ENCODE peak calls at places on chromosomes 3 and 15, in six cellular contexts. One of them, this sample, is unnamed.

GRCh38 chr3:140343709-140344417 is 334.0 kb upstream of the TRIM42 start:
- DNase-seq in right atrium auricular region: no peak
- DNase-seq in ovary: no peak
- DNase-seq in mesothelial cell of epicardium: no peak
- DNase-seq in CD4-positive, alpha-beta T cell: no peak
- DNase-seq in WTC11: no peak
- DNase-seq in this sample: no peak

GRCh38 chr3:9254764-9255163 is 5.3 kb upstream of the SRGAP3 start:
- DNase-seq in right atrium auricular region: no peak
- DNase-seq in mesothelial cell of epicardium: no peak
- DNase-seq in CD4-positive, alpha-beta T cell: no peak
- DNase-seq in ovary: no peak
- DNase-seq in WTC11: no peak
- DNase-seq in this sample: no peak

GRCh38 chr3:108610651-108611050 is 21.1 kb downstream of the DZIP3 start:
- DNase-seq in mesothelial cell of epicardium: no peak
- DNase-seq in CD4-positive, alpha-beta T cell: no peak
- DNase-seq in ovary: no peak
- DNase-seq in right atrium auricular region: no peak
- DNase-seq in WTC11: no peak
- DNase-seq in this sample: no peak

GRCh38 chr15:41882689-41883483 is 11.0 kb downstream of the SPTBN5 start:
- DNase-seq in CD4-positive, alpha-beta T cell: no peak
- DNase-seq in mesothelial cell of epicardium: no peak
- DNase-seq in right atrium auricular region: no peak
- DNase-seq in ovary: no peak
- DNase-seq in WTC11: no peak
- DNase-seq in this sample: no peak

GRCh38 chr3:171811059-171811912 is 1.0 kb upstream of the PLD1 start:
- DNase-seq in WTC11: no peak
- DNase-seq in ovary: no peak
- DNase-seq in right atrium auricular region: peak
- DNase-seq in mesothelial cell of epicardium: no peak
- DNase-seq in CD4-positive, alpha-beta T cell: no peak
- DNase-seq in this sample: peak

GRCh38 chr3:146166450-146167222 is 5.7 kb upstream of the PLOD2 start:
- DNase-seq in WTC11: no peak
- DNase-seq in CD4-positive, alpha-beta T cell: no peak
- DNase-seq in mesothelial cell of epicardium: no peak
- DNase-seq in right atrium auricular region: no peak
- DNase-seq in ovary: no peak
- DNase-seq in this sample: peak

GRCh38 chr3:194711913-194712312 is 26.2 kb downstream of the FAM43A start:
- DNase-seq in ovary: no peak
- DNase-seq in WTC11: no peak
- DNase-seq in CD4-positive, alpha-beta T cell: no peak
- DNase-seq in mesothelial cell of epicardium: no peak
- DNase-seq in right atrium auricular region: no peak
- DNase-seq in this sample: peak

GRCh38 chr3:78666458-78666800 is 1101.4 kb downstream of the ROBO1 start:
- DNase-seq in ovary: no peak
- DNase-seq in WTC11: no peak
- DNase-seq in CD4-positive, alpha-beta T cell: no peak
- DNase-seq in right atrium auricular region: no peak
- DNase-seq in mesothelial cell of epicardium: no peak
- DNase-seq in this sample: peak

GRCh38 chr15:86231864-86232801 is 152.5 kb downstream of the AGBL1 start:
- DNase-seq in right atrium auricular region: no peak
- DNase-seq in ovary: no peak
- DNase-seq in WTC11: peak
- DNase-seq in CD4-positive, alpha-beta T cell: peak
- DNase-seq in mesothelial cell of epicardium: no peak
- DNase-seq in this sample: no peak

GRCh38 chr3:50290116-50290745 is 2.0 kb downstream of the IFRD2 start:
- DNase-seq in ovary: peak
- DNase-seq in WTC11: no peak
- DNase-seq in right atrium auricular region: no peak
- DNase-seq in mesothelial cell of epicardium: no peak
- DNase-seq in CD4-positive, alpha-beta T cell: no peak
- DNase-seq in this sample: no peak

GRCh38 chr3:174949523-174949922 is 90.4 kb downstream of the NAALADL2 start:
- DNase-seq in ovary: no peak
- DNase-seq in CD4-positive, alpha-beta T cell: no peak
- DNase-seq in WTC11: no peak
- DNase-seq in mesothelial cell of epicardium: no peak
- DNase-seq in right atrium auricular region: no peak
- DNase-seq in this sample: peak

GRCh38 chr3:150249776-150250175 is 158.3 kb upstream of the TSC22D2 start:
- DNase-seq in right atrium auricular region: no peak
- DNase-seq in ovary: no peak
- DNase-seq in mesothelial cell of epicardium: no peak
- DNase-seq in WTC11: no peak
- DNase-seq in CD4-positive, alpha-beta T cell: no peak
- DNase-seq in this sample: no peak

GRCh38 chr15:92663250-92663951 is 7.8 kb upstream of the FAM174B start:
- DNase-seq in ovary: no peak
- DNase-seq in CD4-positive, alpha-beta T cell: no peak
- DNase-seq in mesothelial cell of epicardium: no peak
- DNase-seq in WTC11: no peak
- DNase-seq in right atrium auricular region: no peak
- DNase-seq in this sample: no peak

GRCh38 chr3:133472242-133472641 is 72.4 kb downstream of the BFSP2 start:
- DNase-seq in WTC11: peak
- DNase-seq in CD4-positive, alpha-beta T cell: no peak
- DNase-seq in right atrium auricular region: no peak
- DNase-seq in mesothelial cell of epicardium: no peak
- DNase-seq in ovary: peak
- DNase-seq in this sample: no peak

GRCh38 chr15:76994496-76994895 is 430 bp upstream of the PSTPIP1 start:
- DNase-seq in CD4-positive, alpha-beta T cell: no peak
- DNase-seq in WTC11: no peak
- DNase-seq in mesothelial cell of epicardium: no peak
- DNase-seq in ovary: no peak
- DNase-seq in right atrium auricular region: no peak
- DNase-seq in this sample: no peak

GRCh38 chr15:80643296-80643965 is 51.7 kb upstream of the ABHD17C start:
- DNase-seq in mesothelial cell of epicardium: no peak
- DNase-seq in CD4-positive, alpha-beta T cell: no peak
- DNase-seq in WTC11: no peak
- DNase-seq in ovary: no peak
- DNase-seq in right atrium auricular region: no peak
- DNase-seq in this sample: peak

GRCh38 chr3:186826316-186826977 is 16.1 kb upstream of the ADIPOQ start:
- DNase-seq in right atrium auricular region: no peak
- DNase-seq in ovary: peak
- DNase-seq in mesothelial cell of epicardium: no peak
- DNase-seq in CD4-positive, alpha-beta T cell: no peak
- DNase-seq in WTC11: no peak
- DNase-seq in this sample: no peak

GRCh38 chr15:81752974-81753373 is 292.8 kb downstream of the MEX3B start:
- DNase-seq in mesothelial cell of epicardium: no peak
- DNase-seq in right atrium auricular region: no peak
- DNase-seq in CD4-positive, alpha-beta T cell: no peak
- DNase-seq in ovary: no peak
- DNase-seq in WTC11: no peak
- DNase-seq in this sample: no peak
- TF ChIP-seq CTCF in mesothelial cell of epicardium: no peak
- TF ChIP-seq CTCF in right atrium auricular region: no peak
- TF ChIP-seq CTCF in CD4-positive, alpha-beta T cell: no peak
- TF ChIP-seq CTCF in ovary: no peak
- TF ChIP-seq CTCF in WTC11: no peak
- TF ChIP-seq CTCF in this sample: no peak

GRCh38 chr3:190504354-190505125 is 9.3 kb upstream of the IL1RAP start:
- DNase-seq in CD4-positive, alpha-beta T cell: no peak
- DNase-seq in mesothelial cell of epicardium: no peak
- DNase-seq in WTC11: no peak
- DNase-seq in ovary: no peak
- DNase-seq in right atrium auricular region: no peak
- DNase-seq in this sample: no peak
- TF ChIP-seq CTCF in CD4-positive, alpha-beta T cell: no peak
- TF ChIP-seq CTCF in mesothelial cell of epicardium: no peak
- TF ChIP-seq CTCF in WTC11: no peak
- TF ChIP-seq CTCF in ovary: no peak
- TF ChIP-seq CTCF in right atrium auricular region: peak
- TF ChIP-seq CTCF in this sample: no peak

GRCh38 chr15:89662893-89663673 is 7.8 kb upstream of the KIF7 start:
- DNase-seq in mesothelial cell of epicardium: no peak
- DNase-seq in CD4-positive, alpha-beta T cell: no peak
- DNase-seq in ovary: peak
- DNase-seq in right atrium auricular region: peak
- DNase-seq in WTC11: no peak
- DNase-seq in this sample: peak
- TF ChIP-seq CTCF in mesothelial cell of epicardium: no peak
- TF ChIP-seq CTCF in CD4-positive, alpha-beta T cell: no peak
- TF ChIP-seq CTCF in ovary: no peak
- TF ChIP-seq CTCF in right atrium auricular region: no peak
- TF ChIP-seq CTCF in WTC11: no peak
- TF ChIP-seq CTCF in this sample: no peak

DNA sequence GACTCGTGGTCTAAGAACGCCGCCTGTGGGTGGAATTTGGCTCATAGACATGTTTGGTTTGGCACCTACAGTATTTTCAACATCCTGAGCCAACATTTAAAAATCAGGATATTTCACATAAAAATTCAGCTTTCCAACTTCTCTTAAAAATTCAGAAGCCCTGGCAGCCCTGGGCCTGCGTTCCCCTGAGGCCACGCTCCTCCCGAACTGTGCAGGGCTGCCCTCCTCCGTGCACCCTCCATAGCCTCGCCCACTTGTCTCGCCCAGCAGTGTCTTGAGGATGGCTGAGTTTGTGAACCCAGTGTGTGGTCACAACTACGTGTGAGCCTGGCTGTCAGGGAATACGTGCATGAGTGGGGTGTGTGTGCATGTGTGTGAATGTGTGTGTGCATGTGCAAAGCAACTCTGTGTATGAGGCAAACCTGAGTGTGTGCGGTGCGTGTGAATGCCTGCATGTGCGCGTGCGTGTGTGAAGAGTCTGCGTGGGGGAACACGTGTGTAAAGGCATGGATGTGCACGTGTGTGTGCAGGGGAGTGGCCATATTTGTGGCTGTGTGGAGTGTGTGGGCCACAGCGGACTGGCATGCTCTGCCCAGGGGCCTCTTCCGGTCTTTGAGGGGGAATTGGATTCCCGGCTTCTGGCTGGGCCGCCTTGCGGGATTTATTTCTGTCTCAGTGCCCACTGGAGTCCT is 30.9 kb downstream of the PTH1R start:
- DNase-seq in right atrium auricular region: no peak
- DNase-seq in CD4-positive, alpha-beta T cell: no peak
- DNase-seq in mesothelial cell of epicardium: no peak
- DNase-seq in ovary: peak
- DNase-seq in WTC11: no peak
- DNase-seq in this sample: peak
- TF ChIP-seq CTCF in right atrium auricular region: peak
- TF ChIP-seq CTCF in CD4-positive, alpha-beta T cell: no peak
- TF ChIP-seq CTCF in mesothelial cell of epicardium: no peak
- TF ChIP-seq CTCF in ovary: peak
- TF ChIP-seq CTCF in WTC11: no peak
- TF ChIP-seq CTCF in this sample: peak

DNA sequence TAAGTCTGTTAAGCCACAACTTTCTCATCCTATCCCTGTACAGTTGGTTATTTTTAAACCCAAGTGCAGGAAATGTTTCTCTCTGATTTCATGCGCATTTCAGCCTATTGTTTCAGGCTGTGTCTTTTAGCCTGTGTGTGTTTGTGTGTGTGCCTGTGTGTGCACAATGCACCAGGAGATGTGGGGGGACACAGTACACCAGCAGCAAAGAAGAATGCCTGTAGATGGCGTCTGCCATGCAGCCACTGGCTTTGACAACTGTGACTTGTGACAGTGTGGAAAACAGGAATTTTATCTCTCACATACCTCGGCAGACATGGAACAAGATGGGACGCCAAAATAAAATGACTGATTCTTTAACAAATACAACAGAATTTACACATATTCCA is 43.6 kb upstream of the PLXNA1 start:
- DNase-seq in WTC11: no peak
- DNase-seq in right atrium auricular region: no peak
- DNase-seq in ovary: no peak
- DNase-seq in mesothelial cell of epicardium: no peak
- DNase-seq in CD4-positive, alpha-beta T cell: no peak
- DNase-seq in this sample: no peak
- TF ChIP-seq CTCF in WTC11: no peak
- TF ChIP-seq CTCF in right atrium auricular region: peak
- TF ChIP-seq CTCF in ovary: no peak
- TF ChIP-seq CTCF in mesothelial cell of epicardium: no peak
- TF ChIP-seq CTCF in CD4-positive, alpha-beta T cell: no peak
- TF ChIP-seq CTCF in this sample: peak

GRCh38 chr15:74787251-74788041 is 5.6 kb downstream of the CSK start:
- DNase-seq in mesothelial cell of epicardium: no peak
- DNase-seq in WTC11: peak
- DNase-seq in CD4-positive, alpha-beta T cell: peak
- DNase-seq in right atrium auricular region: peak
- DNase-seq in ovary: no peak
- DNase-seq in this sample: no peak
- TF ChIP-seq CTCF in mesothelial cell of epicardium: no peak
- TF ChIP-seq CTCF in WTC11: peak
- TF ChIP-seq CTCF in CD4-positive, alpha-beta T cell: peak
- TF ChIP-seq CTCF in right atrium auricular region: peak
- TF ChIP-seq CTCF in ovary: no peak
- TF ChIP-seq CTCF in this sample: peak

DNA sequence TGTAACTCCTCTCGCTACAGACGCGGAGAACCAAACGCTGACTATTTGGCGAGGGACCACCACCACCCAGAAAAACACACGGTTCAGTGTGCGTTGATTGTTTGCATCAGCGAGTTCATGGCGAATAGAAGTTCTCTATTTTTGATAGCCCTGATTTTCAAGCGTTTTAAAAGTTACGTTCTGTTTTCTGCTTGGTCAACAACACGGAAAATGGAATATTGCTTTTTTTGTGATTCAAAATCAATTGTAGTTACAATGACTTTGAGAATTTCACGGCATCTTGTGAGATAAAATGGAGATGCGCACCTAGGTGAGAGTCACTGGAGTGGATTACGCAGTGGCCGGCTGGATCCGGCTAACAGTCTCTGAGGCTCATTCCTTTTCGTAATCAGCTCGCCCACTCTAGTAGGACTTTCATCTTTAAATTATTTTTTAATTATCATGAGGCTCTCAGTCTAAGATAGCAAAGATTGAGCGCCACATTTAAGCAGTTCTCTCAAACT is 54.8 kb downstream of the CCDC54 start:
- DNase-seq in ovary: peak
- DNase-seq in WTC11: no peak
- DNase-seq in CD4-positive, alpha-beta T cell: no peak
- DNase-seq in right atrium auricular region: no peak
- DNase-seq in mesothelial cell of epicardium: no peak
- DNase-seq in this sample: no peak
- TF ChIP-seq CTCF in ovary: no peak
- TF ChIP-seq CTCF in WTC11: no peak
- TF ChIP-seq CTCF in CD4-positive, alpha-beta T cell: no peak
- TF ChIP-seq CTCF in right atrium auricular region: no peak
- TF ChIP-seq CTCF in mesothelial cell of epicardium: no peak
- TF ChIP-seq CTCF in this sample: no peak

This sample was measured in HFFc6.